ENCODE peak calls at places on chromosomes 16 and 17, in four cellular contexts. F is HepG2, C is GM12878, W is K562. D is an unnamed sample.

GRCh38 chr17:77111916-77112315 is 28.9 kb upstream of the SEC14L1 start:
- DNase-seq in W (no peak), F (no peak), C (no peak), D (no peak)

GRCh38 chr16:55628306-55628968 is 27.4 kb upstream of the SLC6A2 start:
- DNase-seq in F (no peak), C (no peak), W (no peak), D (no peak)

GRCh38 chr17:199195-199604 is 17.8 kb upstream of the DOC2B start:
- DNase-seq in F (no peak), W (no peak), C (no peak), D (no peak)

GRCh38 chr17:49830605-49831004 is 17.3 kb downstream of the TAC4 start:
- DNase-seq in C (no peak), W (no peak), F (no peak), D (no peak)

GRCh38 chr16:17591655-17592405 is 121.1 kb upstream of the XYLT1 start:
- DNase-seq in F (no peak), W (peak), C (no peak), D (no peak)

GRCh38 chr17:72661093-72661944 is 431.2 kb downstream of the SLC39A11 start:
- DNase-seq in C (no peak), W (no peak), F (peak), D (no peak)

GRCh38 chr17:50863221-50863843 is 2.8 kb downstream of the TOB1 start:
- DNase-seq in F (peak), W (peak), C (no peak), D (peak)

GRCh38 chr17:44906987-44907681 is 7.9 kb upstream of the EFTUD2 start:
- DNase-seq in F (no peak), W (peak), C (no peak), D (no peak)

GRCh38 chr16:2738615-2739014 is 13.8 kb upstream of the SRRM2 start:
- DNase-seq in F (no peak), C (no peak), W (peak), D (no peak)

GRCh38 chr16:49562228-49562627 is 188.6 kb downstream of the C16orf78 start:
- DNase-seq in C (no peak), F (no peak), W (no peak), D (no peak)

GRCh38 chr17:65222216-65222738 is 85.1 kb downstream of the RGS9 start:
- DNase-seq in W (no peak), C (no peak), F (no peak), D (no peak)

GRCh38 chr16:20610192-20610891 is 34.2 kb upstream of the ACSM2B start:
- DNase-seq in F (peak), W (peak), C (no peak), D (no peak)

GRCh38 chr16:82433042-82433441 is 193.7 kb upstream of the CDH13 start:
- DNase-seq in F (no peak), W (no peak), C (no peak), D (no peak)

GRCh38 chr17:64212122-64212521 is 50.9 kb downstream of the TEX2 start:
- DNase-seq in W (no peak), C (no peak), F (no peak), D (no peak)

GRCh38 chr17:72587773-72588511 is 467.1 kb downstream of the SOX9 start:
- DNase-seq in W (no peak), C (no peak), F (peak), D (no peak)

GRCh38 chr17:14833201-14833773 is 431.8 kb downstream of the PMP22 start:
- DNase-seq in F (no peak), C (no peak), W (no peak), D (no peak)

GRCh38 chr16:30030011-30030685 is 923 bp downstream of the TLCD3B start:
- DNase-seq in F (no peak), C (no peak), W (no peak), D (no peak)

GRCh38 chr16:65702707-65703402 is 581.0 kb upstream of the CDH11 start:
- DNase-seq in W (peak), F (no peak), C (no peak), D (no peak)

GRCh38 chr16:77408607-77409006 is 26.2 kb downstream of the ADAMTS18 start:
- DNase-seq in C (peak), F (no peak), W (no peak), D (no peak)

GRCh38 chr16:73214825-73215481 is 167.0 kb upstream of the ZFHX3 start:
- DNase-seq in W (no peak), F (no peak), C (no peak), D (no peak)

GRCh38 chr16:1614226-1615102 is 2.3 kb downstream of the CRAMP1 start:
- DNase-seq in C (no peak), W (peak), F (no peak), D (peak)

GRCh38 chr16:7051586-7052349 is 280.9 kb upstream of the RBFOX1 start:
- DNase-seq in F (no peak), W (no peak), C (no peak), D (no peak)

GRCh38 chr17:81939881-81940385 is 2.8 kb upstream of the PYCR1 start:
- DNase-seq in C (no peak), F (no peak), W (no peak), D (no peak)

GRCh38 chr16:75113046-75113491 is 3.5 kb downstream of the LDHD start:
- DNase-seq in F (no peak), C (no peak), W (peak), D (no peak)

GRCh38 chr16:83994087-83994486 is 26.0 kb downstream of the NECAB2 start:
- DNase-seq in F (peak), C (no peak), W (no peak), D (no peak)

GRCh38 chr16:83994703-83995102 is 26.7 kb downstream of the NECAB2 start:
- DNase-seq in F (no peak), C (no peak), W (no peak), D (no peak)

GRCh38 chr16:83992624-83993023 is 24.6 kb downstream of the NECAB2 start:
- DNase-seq in C (no peak), W (no peak), F (no peak), D (no peak)

GRCh38 chr16:83990492-83990891 is 22.4 kb downstream of the NECAB2 start:
- DNase-seq in F (no peak), C (no peak), W (no peak), D (no peak)

GRCh38 chr16:83989300-83989699 is 21.3 kb downstream of the NECAB2 start:
- DNase-seq in W (no peak), F (no peak), C (no peak), D (no peak)
- TF ChIP-seq MAX in W (no peak), F (no peak), C (no peak), D (no peak)

GRCh38 chr16:50638816-50639670 is 42.1 kb downstream of the SNX20 start:
- DNase-seq in C (no peak), F (no peak), W (no peak), D (no peak)
- TF ChIP-seq CREM in C (no peak), F (no peak), W (no peak), D (no peak)

DNA sequence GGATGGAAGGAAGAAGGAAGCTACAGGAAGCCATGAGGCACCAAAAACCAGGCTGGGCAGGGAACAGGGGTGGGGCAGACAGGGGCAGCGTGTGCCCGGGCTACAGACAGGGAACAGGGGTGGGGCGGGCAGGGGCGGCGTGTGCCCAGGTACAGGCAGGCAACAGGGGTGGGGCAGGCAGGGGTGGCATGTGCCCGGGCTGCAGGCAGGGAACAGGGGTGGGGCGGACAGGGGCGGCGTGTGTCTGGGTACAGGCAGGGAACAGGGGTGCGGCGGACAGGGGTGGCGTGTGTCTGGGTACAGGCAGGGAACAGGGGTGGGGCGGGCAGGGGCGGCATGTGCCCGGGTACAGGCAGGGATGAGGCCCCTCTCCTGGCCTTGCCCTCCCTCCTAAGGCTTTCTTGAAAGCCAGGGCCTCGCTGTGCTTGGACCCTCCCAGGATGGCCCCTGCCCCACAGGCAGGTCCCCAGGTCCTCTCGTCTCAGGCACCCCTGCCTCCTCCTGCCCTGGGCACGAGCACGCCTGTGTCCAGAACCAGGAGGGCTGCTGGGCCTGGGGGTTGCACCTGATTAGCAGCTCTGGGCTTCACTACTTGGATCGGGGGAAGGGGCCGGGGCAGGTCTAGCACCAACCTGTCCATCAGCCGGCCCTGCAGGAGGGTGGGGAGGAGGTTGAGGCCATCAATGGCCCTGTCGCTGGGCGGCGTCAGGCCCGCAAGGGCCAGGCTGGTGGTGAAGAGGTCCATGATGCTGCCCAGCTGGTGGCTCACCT is 14.5 kb upstream of the APRT start:
- DNase-seq in W (no peak), C (no peak), F (no peak), D (no peak)
- TF ChIP-seq MAX in W (no peak), C (no peak), F (no peak), D (no peak)

GRCh38 chr17:52546493-52546892 is 388.0 kb upstream of the CA10 start:
- DNase-seq in W (no peak), F (no peak), C (no peak), D (no peak)

GRCh38 chr17:52546990-52547389 is 388.5 kb upstream of the CA10 start:
- DNase-seq in C (no peak), W (no peak), F (no peak), D (no peak)
- TF ChIP-seq CREM in C (no peak), W (no peak), F (no peak), D (no peak)

GRCh38 chr16:85555549-85556455 is 57.3 kb upstream of the GSE1 start:
- DNase-seq in F (peak), W (no peak), C (no peak), D (peak)

GRCh38 chr16:85554791-85555548 is 58.2 kb upstream of the GSE1 start:
- DNase-seq in C (no peak), W (peak), F (no peak), D (no peak)

GRCh38 chr16:85557976-85558589 is 55.0 kb upstream of the GSE1 start:
- DNase-seq in C (no peak), W (peak), F (no peak), D (no peak)

GRCh38 chr16:85556456-85557082 is 56.6 kb upstream of the GSE1 start:
- DNase-seq in F (no peak), C (no peak), W (peak), D (peak)

DNA sequence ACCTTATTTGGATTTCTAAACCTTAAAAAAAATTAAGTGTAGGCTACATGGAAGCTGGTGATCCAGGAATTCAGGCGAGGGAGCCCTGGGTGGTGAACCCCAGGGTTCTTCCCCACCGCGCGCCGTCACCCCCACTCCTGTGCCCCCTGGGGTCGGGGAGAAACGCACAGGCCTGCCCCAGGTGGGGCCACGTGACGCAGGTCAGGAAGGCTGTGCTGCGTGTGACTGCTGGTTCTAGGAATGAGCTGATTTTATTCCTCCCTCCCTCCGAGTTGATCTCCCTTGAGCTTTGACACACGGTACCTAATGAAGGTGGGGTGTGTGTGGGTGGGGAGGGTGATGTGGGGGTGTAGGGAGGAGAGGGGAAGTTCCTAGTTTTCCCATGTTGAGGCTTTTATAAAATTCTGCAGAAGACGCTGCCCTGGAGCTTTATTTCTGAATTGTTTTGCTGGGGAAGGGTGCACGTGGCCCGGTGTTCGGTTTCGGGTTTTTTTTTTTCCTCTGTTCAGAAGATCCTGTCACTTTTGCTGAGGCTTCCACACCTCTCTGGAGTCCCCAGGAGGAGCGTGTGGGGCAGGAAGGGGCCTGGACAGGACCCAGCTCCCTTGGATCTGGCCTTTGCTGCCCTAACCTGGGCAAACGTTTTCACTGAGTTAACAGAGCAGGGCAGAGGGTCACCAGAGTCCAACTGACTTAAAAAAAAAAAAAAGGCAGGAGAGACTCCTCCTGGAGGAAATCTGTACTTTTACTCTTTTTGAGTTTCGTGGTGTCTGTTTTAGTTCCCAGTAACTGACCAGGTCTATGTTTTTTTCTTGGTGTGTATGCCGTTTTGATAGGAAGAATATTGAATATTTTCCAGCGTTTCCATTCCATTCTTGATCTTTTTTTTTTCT is 55.8 kb upstream of the GSE1 start:
- DNase-seq in F (peak), W (peak), C (no peak), D (no peak)
- TF ChIP-seq MAX in F (peak), W (peak), C (no peak), D (no peak)

GRCh38 chr16:28604186-28604565 is 5.7 kb downstream of the SULT1A1 start:
- DNase-seq in W (no peak), F (no peak), C (no peak), D (no peak)

GRCh38 chr16:28609631-28610594 is at the start of gene SULT1A1:
- DNase-seq in F (peak), W (peak), C (no peak), D (peak)

GRCh38 chr16:28603381-28604185 is 6.3 kb downstream of the SULT1A1 start:
- DNase-seq in F (no peak), W (no peak), C (no peak), D (no peak)

GRCh38 chr16:28607116-28607623 is 2.7 kb downstream of the SULT1A1 start:
- DNase-seq in F (no peak), W (no peak), C (no peak), D (no peak)

GRCh38 chr16:28606291-28607115 is 3.3 kb downstream of the SULT1A1 start:
- DNase-seq in C (no peak), F (no peak), W (no peak), D (no peak)
- TF ChIP-seq CREM in C (no peak), F (no peak), W (no peak), D (no peak)

GRCh38 chr17:80516533-80516932 is 28.1 kb upstream of the RPTOR start:
- DNase-seq in C (no peak), W (no peak), F (no peak), D (no peak)

GRCh38 chr17:80518392-80518791 is 26.2 kb upstream of the RPTOR start:
- DNase-seq in C (no peak), F (no peak), W (no peak), D (no peak)

GRCh38 chr17:80520810-80521209 is 23.8 kb upstream of the RPTOR start:
- DNase-seq in C (no peak), W (no peak), F (no peak), D (no peak)

GRCh38 chr17:80517641-80518040 is 27.0 kb upstream of the RPTOR start:
- DNase-seq in C (no peak), W (no peak), F (no peak), D (no peak)

GRCh38 chr17:80519091-80519781 is 25.4 kb upstream of the RPTOR start:
- DNase-seq in F (no peak), C (no peak), W (no peak), D (no peak)
- TF ChIP-seq MAX in F (no peak), C (no peak), W (no peak), D (no peak)

DNA sequence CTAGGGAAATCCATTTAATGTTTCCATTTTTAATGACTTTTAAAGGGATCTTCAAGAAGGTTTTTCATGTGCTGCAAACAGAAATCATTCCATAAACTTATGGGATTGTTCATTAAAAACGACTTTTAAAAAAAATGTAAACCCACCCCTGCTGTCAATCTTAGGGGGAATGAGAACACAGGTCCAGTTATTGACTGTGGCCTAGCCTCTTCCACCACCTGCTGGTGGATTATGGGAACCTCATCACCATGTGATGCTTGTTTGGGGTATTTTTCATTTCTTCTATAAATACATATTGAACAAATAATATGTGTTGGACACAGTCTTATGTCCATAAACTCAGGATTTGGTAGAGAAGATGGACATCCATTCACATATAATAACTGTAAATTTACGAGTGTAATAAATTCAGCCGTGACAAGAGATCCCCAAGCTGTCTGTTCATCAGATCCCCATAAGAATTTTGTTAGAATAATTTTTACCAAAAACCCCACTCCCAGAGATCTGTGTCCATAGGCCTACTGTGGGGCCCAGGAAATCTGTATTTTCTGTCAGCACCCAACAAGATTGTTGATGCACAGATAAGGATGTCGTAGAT is 42.0 kb upstream of the TMC5 start:
- DNase-seq in W (peak), C (peak), F (peak), D (peak)
- TF ChIP-seq CREM in W (no peak), C (no peak), F (no peak), D (no peak)

DNA sequence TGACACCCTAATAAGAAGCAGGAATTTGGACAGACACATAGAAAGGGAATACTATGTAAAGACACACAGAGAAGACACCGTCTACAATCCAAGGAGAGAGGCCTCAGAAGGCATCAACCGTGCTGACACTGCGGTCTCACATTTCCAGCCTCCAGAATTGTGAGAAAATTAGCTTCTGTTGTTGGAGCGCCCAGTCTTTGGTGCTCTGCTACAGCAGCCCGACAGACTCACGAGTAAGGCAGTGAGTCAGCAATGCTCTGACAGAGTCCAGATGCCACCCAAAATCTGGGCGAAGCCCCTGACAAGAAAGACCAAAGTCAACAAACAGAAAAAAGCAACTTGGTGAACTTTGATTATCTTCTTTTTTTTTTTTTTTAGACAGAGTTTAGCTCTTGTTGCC is 32.5 kb upstream of the RAI1 start:
- DNase-seq in C (no peak), F (no peak), W (no peak), D (no peak)
- TF ChIP-seq MAX in C (no peak), F (no peak), W (no peak), D (no peak)

DNA sequence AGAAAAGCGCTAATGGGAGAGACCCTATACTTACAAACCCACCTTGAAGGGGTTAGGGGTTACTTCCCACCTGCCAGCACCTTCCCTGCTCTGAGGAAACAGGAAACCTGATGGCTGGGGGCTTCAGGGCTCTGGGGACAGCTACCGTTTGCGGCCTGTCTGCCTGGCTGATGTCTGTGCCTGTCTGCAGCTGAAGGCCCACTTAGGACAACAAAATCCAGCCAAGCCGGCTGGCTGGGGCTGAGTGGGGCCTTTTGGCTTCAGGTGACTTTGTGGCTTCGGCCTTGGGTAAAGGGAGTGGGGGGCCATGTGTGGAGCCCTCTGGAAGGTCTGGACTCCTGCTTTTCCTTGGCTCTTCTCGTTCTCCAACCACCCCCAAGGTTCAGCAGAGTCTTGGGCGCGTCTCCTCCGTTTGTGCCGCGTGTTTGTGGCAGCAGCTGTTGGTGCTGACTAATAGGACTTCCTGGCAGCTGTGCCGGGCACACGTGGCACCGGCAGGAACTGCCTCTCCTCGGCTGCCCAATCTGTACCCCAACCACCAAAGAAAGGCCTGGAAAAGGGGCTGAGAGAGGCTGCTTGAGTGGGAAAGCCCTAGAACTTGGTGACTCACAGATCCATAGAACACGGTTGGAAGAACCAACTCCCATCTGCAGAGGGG is 186.7 kb downstream of the MSI2 start:
- DNase-seq in C (no peak), F (no peak), W (no peak), D (no peak)
- TF ChIP-seq CREM in C (no peak), F (no peak), W (no peak), D (no peak)

D was measured in WTC11.